ENCODE peak calls at places on chromosomes 7 and 10, in ten cellular contexts. X is mucosa of descending colon, T is endodermal cell, W is H1, M is fibroblast of lung, C is heart right ventricle, J is SK-N-SH, B is ovary, N is stomach, I is lung. Z is an unnamed sample.

GRCh38 chr7:148624735-148625134 is 34.2 kb downstream of the C7orf33 start:
- DNase-seq in X (no peak), T (no peak), W (no peak), M (no peak), C (no peak), J (no peak), B (no peak), N (no peak), I (no peak), Z (no peak)

GRCh38 chr7:506391-506831 is 13.2 kb downstream of the PDGFA start:
- DNase-seq in X (peak; percentile 47), T (no peak), W (no peak), M (no peak), C (peak; percentile 8), J (no peak), B (peak; percentile 11), N (no peak), I (no peak), Z (peak; percentile 62)

GRCh38 chr10:32332299-32332750 is 14.6 kb downstream of the EPC1 start:
- DNase-seq in X (no peak), T (no peak), W (no peak), M (peak; percentile 13), C (no peak), J (no peak), B (no peak), N (no peak), I (no peak), Z (peak; percentile 55)

GRCh38 chr7:2607122-2607912 is 24.5 kb upstream of the TTYH3 start:
- DNase-seq in X (no peak), T (no peak), W (no peak), M (no peak), C (peak; percentile 80), J (peak; percentile 48), B (no peak), N (no peak), I (peak; percentile 44), Z (no peak)

GRCh38 chr7:94913391-94913790 is 6.0 kb downstream of the PPP1R9A start:
- DNase-seq in X (no peak), T (no peak), W (no peak), M (no peak), C (no peak), J (no peak), B (no peak), N (no peak), I (no peak), Z (no peak)

GRCh38 chr10:13527864-13528137 is 1.0 kb downstream of the BEND7 start:
- DNase-seq in X (no peak), T (no peak), W (no peak), M (no peak), C (no peak), J (no peak), B (no peak), N (no peak), I (no peak), Z (no peak)

GRCh38 chr10:79069325-79070090 is 742 bp downstream of the ZMIZ1 start:
- DNase-seq in X (peak; percentile 80), T (peak; percentile 74), W (no peak), M (peak; percentile 41), C (peak; percentile 69), J (peak; percentile 73), B (peak; percentile 58), N (peak; percentile 61), I (no peak), Z (peak; percentile 78)

GRCh38 chr7:8389898-8390642 is 43.3 kb upstream of the NXPH1 start:
- DNase-seq in X (no peak), T (peak; percentile 93), W (peak; percentile 82), M (no peak), C (peak; percentile 39), J (no peak), B (no peak), N (no peak), I (no peak), Z (peak; percentile 2)

GRCh38 chr10:119208553-119208940 is 1.2 kb downstream of the GRK5 start:
- DNase-seq in X (no peak), T (no peak), W (no peak), M (no peak), C (no peak), J (no peak), B (no peak), N (no peak), I (no peak), Z (no peak)

GRCh38 chr7:70736715-70737460 is 395.1 kb upstream of the GALNT17 start:
- DNase-seq in X (no peak), T (no peak), W (peak; percentile 32), M (peak; percentile 70), C (no peak), J (peak; percentile 41), B (no peak), N (no peak), I (no peak), Z (no peak)

DNA sequence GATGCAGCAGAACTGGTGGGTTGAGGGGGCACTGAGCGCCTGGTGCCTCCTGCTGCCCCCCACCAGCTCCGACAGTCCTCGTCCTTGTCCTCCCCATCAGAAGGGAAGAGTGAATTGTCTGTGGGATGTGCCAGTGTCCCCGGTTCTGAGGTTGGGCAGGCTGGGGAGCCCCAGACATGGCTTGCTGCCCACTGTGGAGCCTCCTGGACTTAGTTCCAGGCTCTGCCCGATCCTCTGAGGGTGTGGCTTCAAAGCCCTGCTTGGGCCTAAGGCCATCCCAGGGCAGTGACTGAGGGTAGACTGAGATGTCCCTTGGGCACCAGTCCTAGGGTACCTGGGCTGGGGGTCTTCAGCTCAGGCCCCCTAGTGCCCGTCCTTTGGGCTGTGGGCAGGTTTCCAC is 168.8 kb downstream of the RNF216 start:
- DNase-seq in X (no peak), T (peak; percentile 49), W (no peak), M (no peak), C (no peak), J (peak; percentile 39), B (no peak), N (no peak), I (no peak), Z (no peak)
- H3K4me1 ChIP-seq in X (no peaks in the 10 kb centered on the region), T (no peaks in the 10 kb centered on the region), W (peaks cover 5% of the 10 kb centered on the region), M (peaks cover 2% of the 10 kb centered on the region), C (peaks cover 7% of the 10 kb centered on the region), J (no peaks in the 10 kb centered on the region), B (no peaks in the 10 kb centered on the region), N (peaks cover 2% of the 10 kb centered on the region), I (no peaks in the 10 kb centered on the region), Z (no peaks in the 10 kb centered on the region)

DNA sequence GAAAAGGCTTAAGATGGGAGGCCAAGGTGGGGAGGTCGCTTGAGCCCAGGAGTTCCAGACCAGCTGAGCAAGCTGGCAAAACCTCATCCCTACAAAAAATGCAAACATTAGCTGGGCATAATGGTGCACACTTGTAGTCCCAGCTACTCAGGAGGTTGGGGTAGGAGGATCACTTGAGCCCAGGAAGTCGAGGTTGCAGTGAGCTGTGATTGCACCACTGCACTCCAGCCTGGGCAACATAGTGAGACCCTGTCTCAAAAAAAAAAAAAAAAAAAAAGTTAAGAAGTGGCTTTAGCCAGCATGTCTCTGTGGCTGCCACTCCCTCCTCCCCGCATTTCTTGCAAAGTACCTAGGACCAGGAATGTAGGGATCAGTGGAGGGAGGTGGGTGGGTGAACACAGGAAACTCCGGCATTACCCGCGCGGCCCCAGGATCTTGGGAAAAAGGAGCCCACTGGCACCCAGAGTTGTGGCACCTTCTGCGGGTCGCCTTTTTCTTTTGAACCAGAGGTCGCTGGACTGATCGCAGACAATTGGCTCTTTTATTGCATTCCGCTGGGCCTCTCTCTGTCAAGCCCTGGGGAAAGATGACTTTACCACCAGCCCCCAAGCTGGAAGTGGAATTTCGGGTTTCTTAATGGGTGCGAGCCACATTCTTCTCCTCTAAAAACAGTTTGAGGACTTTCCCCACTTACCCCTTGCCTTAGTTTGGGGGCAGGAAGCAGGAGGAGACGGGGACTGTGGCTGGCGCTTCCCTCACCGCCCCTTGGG is 3.5 kb downstream of the VGF start:
- DNase-seq in X (no peak), T (peak; percentile 61), W (no peak), M (no peak), C (no peak), J (no peak), B (no peak), N (no peak), I (no peak), Z (no peak)
- TF ChIP-seq CTCF in X (no peak), T (no peak), W (no peak), M (no peak), C (no peak), J (no peak), B (no peak), N (no peak), I (no peak), Z (no peak)

GRCh38 chr7:40401406-40401805 is 266.6 kb downstream of the SUGCT start:
- DNase-seq in X (no peak), T (no peak), W (no peak), M (no peak), C (no peak), J (no peak), B (no peak), N (no peak), I (no peak), Z (no peak)
- H3K4me1 ChIP-seq in X (no peaks in the 10 kb centered on the region), T (no peaks in the 10 kb centered on the region), W (no peaks in the 10 kb centered on the region), M (no peaks in the 10 kb centered on the region), C (no peaks in the 10 kb centered on the region), J (no peaks in the 10 kb centered on the region), B (no peaks in the 10 kb centered on the region), N (no peaks in the 10 kb centered on the region), I (no peaks in the 10 kb centered on the region), Z (no peaks in the 10 kb centered on the region)

GRCh38 chr10:132865851-132866600 is 76.3 kb downstream of the CFAP46 start:
- DNase-seq in X (peak; percentile 33), T (peak; percentile 38), W (peak; percentile 42), M (no peak), C (peak; percentile 3), J (no peak), B (no peak), N (peak; percentile 17), I (no peak), Z (no peak)
- TF ChIP-seq CTCF in X (no peak), T (no peak), W (no peak), M (no peak), C (no peak), J (no peak), B (no peak), N (no peak), I (no peak), Z (no peak)

Z was measured in pancreas.